ENCODE peak calls at places on chromosomes 6 and 20, in eight cellular contexts. One of them, this sample, is unnamed.

GRCh38 chr6:45685076-45685475 is 307.3 kb upstream of the SUPT3H start:
- DNase-seq in NCI-H460: no peak
- DNase-seq in activated B cell treated with CpG ODN at 0.5 μM for 24 hours: no peak
- DNase-seq in AG09309: no peak
- DNase-seq in D341Med: no peak
- DNase-seq in mucosa of gallbladder: no peak
- DNase-seq in GDM1: no peak
- DNase-seq in tibial artery: no peak
- DNase-seq in this sample: no peak

GRCh38 chr6:42017021-42017643 is 33.2 kb upstream of the TAF8 start:
- DNase-seq in AG09309: peak
- DNase-seq in D341Med: no peak
- DNase-seq in NCI-H460: no peak
- DNase-seq in GDM1: peak
- DNase-seq in tibial artery: no peak
- DNase-seq in activated B cell treated with CpG ODN at 0.5 μM for 24 hours: no peak
- DNase-seq in mucosa of gallbladder: peak
- DNase-seq in this sample: peak

GRCh38 chr6:168490757-168491156 is 49.8 kb downstream of the SMOC2 start:
- DNase-seq in D341Med: no peak
- DNase-seq in GDM1: no peak
- DNase-seq in NCI-H460: no peak
- DNase-seq in tibial artery: no peak
- DNase-seq in AG09309: no peak
- DNase-seq in activated B cell treated with CpG ODN at 0.5 μM for 24 hours: no peak
- DNase-seq in mucosa of gallbladder: no peak
- DNase-seq in this sample: no peak

GRCh38 chr20:62201173-62202082 is 18.6 kb downstream of the MTG2 start:
- DNase-seq in AG09309: no peak
- DNase-seq in D341Med: no peak
- DNase-seq in NCI-H460: no peak
- DNase-seq in mucosa of gallbladder: no peak
- DNase-seq in activated B cell treated with CpG ODN at 0.5 μM for 24 hours: no peak
- DNase-seq in tibial artery: no peak
- DNase-seq in GDM1: no peak
- DNase-seq in this sample: no peak

GRCh38 chr6:79522609-79523008 is 14.6 kb downstream of the LCA5 start:
- DNase-seq in D341Med: no peak
- DNase-seq in mucosa of gallbladder: no peak
- DNase-seq in AG09309: no peak
- DNase-seq in activated B cell treated with CpG ODN at 0.5 μM for 24 hours: no peak
- DNase-seq in NCI-H460: no peak
- DNase-seq in tibial artery: no peak
- DNase-seq in GDM1: no peak
- DNase-seq in this sample: no peak

GRCh38 chr6:52371656-52372151 is 9.8 kb downstream of the PAQR8 start:
- DNase-seq in activated B cell treated with CpG ODN at 0.5 μM for 24 hours: no peak
- DNase-seq in tibial artery: no peak
- DNase-seq in D341Med: no peak
- DNase-seq in mucosa of gallbladder: no peak
- DNase-seq in NCI-H460: no peak
- DNase-seq in AG09309: no peak
- DNase-seq in GDM1: no peak
- DNase-seq in this sample: peak

GRCh38 chr6:15663057-15663638 is 320 bp upstream of the DTNBP1 start:
- DNase-seq in activated B cell treated with CpG ODN at 0.5 μM for 24 hours: no peak
- DNase-seq in D341Med: peak
- DNase-seq in NCI-H460: peak
- DNase-seq in AG09309: no peak
- DNase-seq in tibial artery: peak
- DNase-seq in mucosa of gallbladder: no peak
- DNase-seq in GDM1: peak
- DNase-seq in this sample: peak

GRCh38 chr6:155530219-155530834 is 74.7 kb upstream of the NOX3 start:
- DNase-seq in mucosa of gallbladder: no peak
- DNase-seq in GDM1: peak
- DNase-seq in D341Med: peak
- DNase-seq in NCI-H460: peak
- DNase-seq in activated B cell treated with CpG ODN at 0.5 μM for 24 hours: no peak
- DNase-seq in tibial artery: no peak
- DNase-seq in AG09309: peak
- DNase-seq in this sample: peak

GRCh38 chr20:6277661-6278060 is 154.8 kb upstream of the FERMT1 start:
- DNase-seq in tibial artery: no peak
- DNase-seq in mucosa of gallbladder: no peak
- DNase-seq in NCI-H460: no peak
- DNase-seq in AG09309: no peak
- DNase-seq in GDM1: no peak
- DNase-seq in D341Med: no peak
- DNase-seq in activated B cell treated with CpG ODN at 0.5 μM for 24 hours: no peak
- DNase-seq in this sample: no peak

GRCh38 chr6:122028933-122029332 is 370.5 kb upstream of the HSF2 start:
- DNase-seq in AG09309: no peak
- DNase-seq in D341Med: no peak
- DNase-seq in GDM1: no peak
- DNase-seq in NCI-H460: no peak
- DNase-seq in mucosa of gallbladder: no peak
- DNase-seq in activated B cell treated with CpG ODN at 0.5 μM for 24 hours: no peak
- DNase-seq in tibial artery: no peak
- DNase-seq in this sample: no peak

GRCh38 chr20:21301940-21302644 is 1.0 kb upstream of the XRN2 start:
- DNase-seq in activated B cell treated with CpG ODN at 0.5 μM for 24 hours: no peak
- DNase-seq in D341Med: no peak
- DNase-seq in NCI-H460: no peak
- DNase-seq in GDM1: no peak
- DNase-seq in tibial artery: no peak
- DNase-seq in AG09309: no peak
- DNase-seq in mucosa of gallbladder: no peak
- DNase-seq in this sample: no peak

GRCh38 chr20:1897965-1898464 is 2.8 kb downstream of the SIRPA start:
- DNase-seq in D341Med: no peak
- DNase-seq in tibial artery: peak
- DNase-seq in NCI-H460: no peak
- DNase-seq in mucosa of gallbladder: no peak
- DNase-seq in activated B cell treated with CpG ODN at 0.5 μM for 24 hours: peak
- DNase-seq in AG09309: no peak
- DNase-seq in GDM1: no peak
- DNase-seq in this sample: peak

GRCh38 chr6:148523051-148523450 is 180.4 kb downstream of the SASH1 start:
- DNase-seq in AG09309: no peak
- DNase-seq in GDM1: no peak
- DNase-seq in NCI-H460: no peak
- DNase-seq in tibial artery: no peak
- DNase-seq in D341Med: no peak
- DNase-seq in mucosa of gallbladder: no peak
- DNase-seq in activated B cell treated with CpG ODN at 0.5 μM for 24 hours: no peak
- DNase-seq in this sample: no peak

This sample was measured in AML-193.